ENCODE peak calls at places on chromosomes 7 and 10, in five cellular contexts. X is fibroblast of lung, V is left cardiac atrium, R is SHP77 treated with DMSO at 0.1 percent for 48 hours, E is T follicular helper cell. L is an unnamed sample.

GRCh38 chr7:18040196-18040595 is 12.6 kb upstream of the PRPS1L1 start:
- DNase-seq in X (peak), V (no peak), R (no peak), E (no peak), L (no peak)

GRCh38 chr7:89049043-89049442 is 253.5 kb upstream of the TEX47 start:
- DNase-seq in X (no peak), V (no peak), R (no peak), E (no peak), L (no peak)

GRCh38 chr7:101299511-101300464 is 21.8 kb downstream of the IFT22 start:
- DNase-seq in X (no peak), V (no peak), R (no peak), E (no peak), L (no peak)

GRCh38 chr7:31080112-31080511 is 28.0 kb downstream of the ADCYAP1R1 start:
- DNase-seq in X (no peak), V (no peak), R (no peak), E (no peak), L (no peak)

GRCh38 chr7:17144313-17144712 is 154.1 kb upstream of the AHR start:
- DNase-seq in X (no peak), V (no peak), R (no peak), E (peak), L (peak)

GRCh38 chr7:101273126-101273525 is 28.2 kb upstream of the FIS1 start:
- DNase-seq in X (no peak), V (no peak), R (no peak), E (no peak), L (no peak)

GRCh38 chr7:30596721-30597120 is 2.0 kb downstream of the GARS1 start:
- DNase-seq in X (peak), V (no peak), R (no peak), E (no peak), L (no peak)

GRCh38 chr10:103648951-103649532 is 155.5 kb downstream of the NEURL1 start:
- DNase-seq in X (peak), V (no peak), R (no peak), E (no peak), L (no peak)

GRCh38 chr10:50310560-50311174 is 59.4 kb upstream of the ASAH2 start:
- DNase-seq in X (no peak), V (no peak), R (no peak), E (no peak), L (no peak)

GRCh38 chr7:27652518-27652917 is 10.2 kb downstream of the HIBADH start:
- DNase-seq in X (no peak), V (no peak), R (no peak), E (no peak), L (no peak)

GRCh38 chr10:17562572-17562971 is 54.6 kb downstream of the HACD1 start:
- DNase-seq in X (peak), V (no peak), R (no peak), E (no peak), L (no peak)

GRCh38 chr7:27143950-27144798 is 693 bp upstream of the HOXA5 start:
- DNase-seq in X (peak), V (no peak), R (no peak), E (no peak), L (no peak)

GRCh38 chr7:99864041-99864440 is 12.8 kb downstream of the OR2AE1 start:
- DNase-seq in X (peak), V (no peak), R (no peak), E (no peak), L (no peak)

GRCh38 chr10:102240467-102241036 is 760 bp downstream of the PITX3 start:
- DNase-seq in X (no peak), V (peak), R (no peak), E (no peak), L (no peak)

GRCh38 chr10:101780187-101780817 is 2.9 kb downstream of the NPM3 start:
- DNase-seq in X (no peak), V (no peak), R (no peak), E (no peak), L (no peak)

GRCh38 chr7:72244826-72245398 is 167.2 kb downstream of the CALN1 start:
- DNase-seq in X (no peak), V (no peak), R (no peak), E (no peak), L (no peak)

GRCh38 chr7:86002858-86003257 is 640.9 kb upstream of the GRM3 start:
- DNase-seq in X (no peak), V (no peak), R (no peak), E (no peak), L (no peak)